ENCODE peak calls at places on chromosomes 1 and 21, in seven cellular contexts. One of them, this sample, is unnamed.

GRCh38 chr1:41614818-41615217 is 130.3 kb upstream of the EDN2 start:
- DNase-seq in activated T-helper 1 cell treated with Interleukin-2 at 50 U/mL for 16 hours: no peak
- DNase-seq in putamen: no peak
- DNase-seq in GF-D8: no peak
- DNase-seq in kidney: no peak
- DNase-seq in suprapubic skin: no peak
- DNase-seq in NCI-H1417: no peak
- DNase-seq in this sample: no peak

GRCh38 chr1:193275773-193276172 is 89.4 kb upstream of the B3GALT2 start:
- DNase-seq in GF-D8: no peak
- DNase-seq in suprapubic skin: no peak
- DNase-seq in activated T-helper 1 cell treated with Interleukin-2 at 50 U/mL for 16 hours: no peak
- DNase-seq in NCI-H1417: no peak
- DNase-seq in kidney: no peak
- DNase-seq in putamen: no peak
- DNase-seq in this sample: no peak

GRCh38 chr1:186605762-186606350 is 74.4 kb downstream of the PTGS2 start:
- DNase-seq in kidney: no peak
- DNase-seq in GF-D8: no peak
- DNase-seq in putamen: no peak
- DNase-seq in NCI-H1417: peak
- DNase-seq in suprapubic skin: no peak
- DNase-seq in activated T-helper 1 cell treated with Interleukin-2 at 50 U/mL for 16 hours: no peak
- DNase-seq in this sample: no peak

GRCh38 chr21:39837861-39838359 is 29.3 kb upstream of the PCP4 start:
- DNase-seq in NCI-H1417: no peak
- DNase-seq in putamen: no peak
- DNase-seq in GF-D8: no peak
- DNase-seq in suprapubic skin: no peak
- DNase-seq in kidney: no peak
- DNase-seq in activated T-helper 1 cell treated with Interleukin-2 at 50 U/mL for 16 hours: no peak
- DNase-seq in this sample: no peak

GRCh38 chr1:48006318-48006717 is 9.1 kb upstream of the TRABD2B start:
- DNase-seq in GF-D8: no peak
- DNase-seq in NCI-H1417: no peak
- DNase-seq in activated T-helper 1 cell treated with Interleukin-2 at 50 U/mL for 16 hours: no peak
- DNase-seq in suprapubic skin: no peak
- DNase-seq in kidney: no peak
- DNase-seq in putamen: no peak
- DNase-seq in this sample: no peak

GRCh38 chr1:108664426-108664950 is 3.6 kb upstream of the HENMT1 start:
- DNase-seq in kidney: no peak
- DNase-seq in activated T-helper 1 cell treated with Interleukin-2 at 50 U/mL for 16 hours: no peak
- DNase-seq in putamen: no peak
- DNase-seq in NCI-H1417: no peak
- DNase-seq in suprapubic skin: no peak
- DNase-seq in GF-D8: no peak
- DNase-seq in this sample: no peak

GRCh38 chr1:55214903-55215193 is 316 bp downstream of the USP24 start:
- DNase-seq in putamen: no peak
- DNase-seq in NCI-H1417: peak
- DNase-seq in activated T-helper 1 cell treated with Interleukin-2 at 50 U/mL for 16 hours: no peak
- DNase-seq in suprapubic skin: peak
- DNase-seq in GF-D8: no peak
- DNase-seq in kidney: peak
- DNase-seq in this sample: no peak

GRCh38 chr1:182111496-182111895 is 50.0 kb upstream of the ZNF648 start:
- DNase-seq in activated T-helper 1 cell treated with Interleukin-2 at 50 U/mL for 16 hours: no peak
- DNase-seq in NCI-H1417: no peak
- DNase-seq in suprapubic skin: peak
- DNase-seq in putamen: no peak
- DNase-seq in kidney: no peak
- DNase-seq in GF-D8: no peak
- DNase-seq in this sample: no peak

GRCh38 chr1:3672231-3672970 is 20.1 kb downstream of the TP73 start:
- DNase-seq in suprapubic skin: peak
- DNase-seq in kidney: peak
- DNase-seq in activated T-helper 1 cell treated with Interleukin-2 at 50 U/mL for 16 hours: no peak
- DNase-seq in GF-D8: no peak
- DNase-seq in putamen: no peak
- DNase-seq in NCI-H1417: no peak
- DNase-seq in this sample: no peak

GRCh38 chr1:212970085-212970484 is 19.7 kb downstream of the VASH2 start:
- DNase-seq in kidney: no peak
- DNase-seq in putamen: no peak
- DNase-seq in GF-D8: no peak
- DNase-seq in NCI-H1417: no peak
- DNase-seq in suprapubic skin: no peak
- DNase-seq in activated T-helper 1 cell treated with Interleukin-2 at 50 U/mL for 16 hours: no peak
- DNase-seq in this sample: no peak

GRCh38 chr1:96934282-96934681 is 212.7 kb downstream of the PTBP2 start:
- DNase-seq in putamen: no peak
- DNase-seq in GF-D8: no peak
- DNase-seq in kidney: no peak
- DNase-seq in NCI-H1417: no peak
- DNase-seq in suprapubic skin: no peak
- DNase-seq in activated T-helper 1 cell treated with Interleukin-2 at 50 U/mL for 16 hours: no peak
- DNase-seq in this sample: no peak

GRCh38 chr1:60995093-60995492 is 87.3 kb upstream of the NFIA start:
- DNase-seq in putamen: no peak
- DNase-seq in kidney: no peak
- DNase-seq in GF-D8: no peak
- DNase-seq in activated T-helper 1 cell treated with Interleukin-2 at 50 U/mL for 16 hours: no peak
- DNase-seq in NCI-H1417: no peak
- DNase-seq in suprapubic skin: no peak
- DNase-seq in this sample: no peak

GRCh38 chr1:58249729-58250586 is 296.6 kb downstream of the OMA1 start:
- DNase-seq in activated T-helper 1 cell treated with Interleukin-2 at 50 U/mL for 16 hours: no peak
- DNase-seq in putamen: peak
- DNase-seq in kidney: peak
- DNase-seq in GF-D8: no peak
- DNase-seq in suprapubic skin: no peak
- DNase-seq in NCI-H1417: peak
- DNase-seq in this sample: no peak

GRCh38 chr21:39502631-39503030 is 50.9 kb downstream of the SH3BGR start:
- DNase-seq in activated T-helper 1 cell treated with Interleukin-2 at 50 U/mL for 16 hours: no peak
- DNase-seq in suprapubic skin: no peak
- DNase-seq in kidney: no peak
- DNase-seq in GF-D8: no peak
- DNase-seq in NCI-H1417: no peak
- DNase-seq in putamen: peak
- DNase-seq in this sample: no peak

GRCh38 chr1:79874289-79874688 is 867.8 kb upstream of the ADGRL4 start:
- DNase-seq in NCI-H1417: no peak
- DNase-seq in GF-D8: no peak
- DNase-seq in kidney: no peak
- DNase-seq in putamen: no peak
- DNase-seq in suprapubic skin: no peak
- DNase-seq in activated T-helper 1 cell treated with Interleukin-2 at 50 U/mL for 16 hours: no peak
- DNase-seq in this sample: no peak

GRCh38 chr1:27525296-27526271 is 35.6 kb upstream of the WASF2 start:
- DNase-seq in GF-D8: peak
- DNase-seq in NCI-H1417: peak
- DNase-seq in putamen: peak
- DNase-seq in kidney: peak
- DNase-seq in activated T-helper 1 cell treated with Interleukin-2 at 50 U/mL for 16 hours: no peak
- DNase-seq in suprapubic skin: no peak
- DNase-seq in this sample: peak

GRCh38 chr1:248838357-248839167 is 538 bp downstream of the ZNF672 start:
- DNase-seq in kidney: peak
- DNase-seq in putamen: peak
- DNase-seq in NCI-H1417: peak
- DNase-seq in GF-D8: peak
- DNase-seq in activated T-helper 1 cell treated with Interleukin-2 at 50 U/mL for 16 hours: peak
- DNase-seq in suprapubic skin: peak
- DNase-seq in this sample: no peak

GRCh38 chr1:154810571-154810970 is 59.5 kb downstream of the KCNN3 start:
- DNase-seq in kidney: no peak
- DNase-seq in activated T-helper 1 cell treated with Interleukin-2 at 50 U/mL for 16 hours: no peak
- DNase-seq in suprapubic skin: no peak
- DNase-seq in putamen: no peak
- DNase-seq in GF-D8: no peak
- DNase-seq in NCI-H1417: no peak
- DNase-seq in this sample: no peak

GRCh38 chr1:211752951-211753486 is 77.5 kb downstream of the LPGAT1 start:
- DNase-seq in kidney: no peak
- DNase-seq in activated T-helper 1 cell treated with Interleukin-2 at 50 U/mL for 16 hours: no peak
- DNase-seq in putamen: no peak
- DNase-seq in suprapubic skin: no peak
- DNase-seq in NCI-H1417: no peak
- DNase-seq in GF-D8: no peak
- DNase-seq in this sample: no peak

GRCh38 chr1:145999321-146000024 is 3.1 kb upstream of the TXNIP start:
- DNase-seq in suprapubic skin: peak
- DNase-seq in activated T-helper 1 cell treated with Interleukin-2 at 50 U/mL for 16 hours: no peak
- DNase-seq in NCI-H1417: peak
- DNase-seq in kidney: no peak
- DNase-seq in putamen: no peak
- DNase-seq in GF-D8: no peak
- DNase-seq in this sample: no peak

GRCh38 chr1:99544328-99544727 is 101.6 kb upstream of the PALMD start:
- DNase-seq in activated T-helper 1 cell treated with Interleukin-2 at 50 U/mL for 16 hours: no peak
- DNase-seq in GF-D8: no peak
- DNase-seq in putamen: no peak
- DNase-seq in kidney: no peak
- DNase-seq in suprapubic skin: no peak
- DNase-seq in NCI-H1417: peak
- DNase-seq in this sample: no peak

GRCh38 chr1:115284209-115284608 is 53.8 kb downstream of the NGF start:
- DNase-seq in NCI-H1417: no peak
- DNase-seq in putamen: no peak
- DNase-seq in suprapubic skin: no peak
- DNase-seq in GF-D8: no peak
- DNase-seq in kidney: no peak
- DNase-seq in activated T-helper 1 cell treated with Interleukin-2 at 50 U/mL for 16 hours: no peak
- DNase-seq in this sample: no peak

GRCh38 chr1:51924455-51924854 is 45.9 kb upstream of the NRDC start:
- DNase-seq in GF-D8: no peak
- DNase-seq in kidney: no peak
- DNase-seq in activated T-helper 1 cell treated with Interleukin-2 at 50 U/mL for 16 hours: no peak
- DNase-seq in NCI-H1417: no peak
- DNase-seq in suprapubic skin: no peak
- DNase-seq in putamen: no peak
- DNase-seq in this sample: no peak

GRCh38 chr1:91924146-91924545 is 25.1 kb upstream of the BRDT start:
- DNase-seq in activated T-helper 1 cell treated with Interleukin-2 at 50 U/mL for 16 hours: no peak
- DNase-seq in putamen: no peak
- DNase-seq in GF-D8: no peak
- DNase-seq in NCI-H1417: no peak
- DNase-seq in kidney: no peak
- DNase-seq in suprapubic skin: no peak
- DNase-seq in this sample: no peak

GRCh38 chr1:21541835-21542234 is 32.6 kb downstream of the ALPL start:
- DNase-seq in suprapubic skin: no peak
- DNase-seq in NCI-H1417: no peak
- DNase-seq in putamen: no peak
- DNase-seq in GF-D8: no peak
- DNase-seq in activated T-helper 1 cell treated with Interleukin-2 at 50 U/mL for 16 hours: no peak
- DNase-seq in kidney: no peak
- DNase-seq in this sample: no peak

GRCh38 chr1:1599919-1600860 is at the start of gene FNDC10:
- DNase-seq in kidney: no peak
- DNase-seq in putamen: no peak
- DNase-seq in activated T-helper 1 cell treated with Interleukin-2 at 50 U/mL for 16 hours: no peak
- DNase-seq in GF-D8: no peak
- DNase-seq in NCI-H1417: peak
- DNase-seq in suprapubic skin: peak
- DNase-seq in this sample: no peak

GRCh38 chr1:64956733-64957441 is 9.5 kb downstream of the JAK1 start:
- DNase-seq in NCI-H1417: no peak
- DNase-seq in putamen: no peak
- DNase-seq in suprapubic skin: no peak
- DNase-seq in GF-D8: no peak
- DNase-seq in kidney: no peak
- DNase-seq in activated T-helper 1 cell treated with Interleukin-2 at 50 U/mL for 16 hours: no peak
- DNase-seq in this sample: peak

GRCh38 chr1:78607334-78607927 is 12.8 kb upstream of the IFI44L start:
- DNase-seq in kidney: no peak
- DNase-seq in NCI-H1417: no peak
- DNase-seq in suprapubic skin: no peak
- DNase-seq in activated T-helper 1 cell treated with Interleukin-2 at 50 U/mL for 16 hours: no peak
- DNase-seq in GF-D8: no peak
- DNase-seq in putamen: no peak
- DNase-seq in this sample: no peak

GRCh38 chr1:40837601-40838000 is 24.6 kb downstream of the CITED4 start:
- DNase-seq in putamen: no peak
- DNase-seq in NCI-H1417: no peak
- DNase-seq in activated T-helper 1 cell treated with Interleukin-2 at 50 U/mL for 16 hours: no peak
- DNase-seq in suprapubic skin: no peak
- DNase-seq in kidney: peak
- DNase-seq in GF-D8: no peak
- DNase-seq in this sample: no peak

GRCh38 chr1:171389176-171389575 is 75.2 kb downstream of the FMO4 start:
- DNase-seq in GF-D8: no peak
- DNase-seq in activated T-helper 1 cell treated with Interleukin-2 at 50 U/mL for 16 hours: no peak
- DNase-seq in suprapubic skin: no peak
- DNase-seq in NCI-H1417: no peak
- DNase-seq in putamen: no peak
- DNase-seq in kidney: no peak
- DNase-seq in this sample: no peak

GRCh38 chr1:41387667-41388091 is 26.4 kb downstream of the FOXO6 start:
- DNase-seq in NCI-H1417: peak
- DNase-seq in suprapubic skin: peak
- DNase-seq in kidney: peak
- DNase-seq in putamen: no peak
- DNase-seq in GF-D8: no peak
- DNase-seq in activated T-helper 1 cell treated with Interleukin-2 at 50 U/mL for 16 hours: no peak
- DNase-seq in this sample: no peak